ENCODE peak calls at places on chromosomes 5 and 9, in five cellular contexts. K is astrocyte, V is fibroblast of lung, W is K562, H is hepatocyte. R is an unnamed sample.

GRCh38 chr5:156396063-156396829 is 69.3 kb downstream of the SGCD start:
- DNase-seq in K (no peak), W (no peak), V (no peak), H (peak; percentile 13), R (no peak)

GRCh38 chr5:113123563-113123962 is 147.0 kb downstream of the DCP2 start:
- DNase-seq in W (no peak), H (peak; percentile 44), V (no peak), K (no peak), R (no peak)

GRCh38 chr5:78974011-78974410 is 11.1 kb downstream of the ARSB start:
- DNase-seq in K (no peak), V (no peak), H (no peak), W (no peak), R (no peak)

GRCh38 chr5:139690385-139691274 is 42.5 kb downstream of the CXXC5 start:
- DNase-seq in H (peak; percentile 69), V (peak; percentile 47), W (peak; percentile 64), K (peak; percentile 64), R (no peak)

GRCh38 chr9:111386386-111386785 is 56.4 kb upstream of the OR2K2 start:
- DNase-seq in W (no peak), K (peak; percentile 22), V (no peak), H (no peak), R (no peak)

GRCh38 chr5:171975262-171975876 is 31.1 kb downstream of the FBXW11 start:
- DNase-seq in K (peak; percentile 75), H (no peak), W (no peak), V (no peak), R (no peak)

GRCh38 chr9:116073826-116074225 is 79.8 kb upstream of the PAPPA start:
- DNase-seq in H (no peak), K (peak; percentile 95), V (peak; percentile 79), W (no peak), R (no peak)

GRCh38 chr5:16981700-16982099 is 45.6 kb upstream of the MYO10 start:
- DNase-seq in W (no peak), H (no peak), V (no peak), K (no peak), R (no peak)

GRCh38 chr9:134489621-134490380 is 151.8 kb upstream of the COL5A1 start:
- DNase-seq in H (no peak), W (no peak), V (no peak), K (no peak), R (no peak)

GRCh38 chr5:74408150-74409043 is 232.1 kb downstream of the ENC1 start:
- DNase-seq in V (no peak), H (peak; percentile 25), K (no peak), W (no peak), R (no peak)

GRCh38 chr9:21972361-21972760 is 21.8 kb downstream of the CDKN2A start:
- DNase-seq in H (no peak), W (no peak), V (no peak), K (no peak), R (no peak)
- TF ChIP-seq EZH2 in H (peak; percentile 55), W (no peak), V (no peak), K (no peak), R (no peak)

GRCh38 chr5:38257236-38258036 is 923 bp upstream of the EGFLAM start:
- DNase-seq in W (no peak), V (no peak), H (no peak), K (no peak), R (no peak)
- TF ChIP-seq EZH2 in W (no peak), V (peak; percentile 4), H (peak; percentile 21), K (peak; percentile 72), R (no peak)

DNA sequence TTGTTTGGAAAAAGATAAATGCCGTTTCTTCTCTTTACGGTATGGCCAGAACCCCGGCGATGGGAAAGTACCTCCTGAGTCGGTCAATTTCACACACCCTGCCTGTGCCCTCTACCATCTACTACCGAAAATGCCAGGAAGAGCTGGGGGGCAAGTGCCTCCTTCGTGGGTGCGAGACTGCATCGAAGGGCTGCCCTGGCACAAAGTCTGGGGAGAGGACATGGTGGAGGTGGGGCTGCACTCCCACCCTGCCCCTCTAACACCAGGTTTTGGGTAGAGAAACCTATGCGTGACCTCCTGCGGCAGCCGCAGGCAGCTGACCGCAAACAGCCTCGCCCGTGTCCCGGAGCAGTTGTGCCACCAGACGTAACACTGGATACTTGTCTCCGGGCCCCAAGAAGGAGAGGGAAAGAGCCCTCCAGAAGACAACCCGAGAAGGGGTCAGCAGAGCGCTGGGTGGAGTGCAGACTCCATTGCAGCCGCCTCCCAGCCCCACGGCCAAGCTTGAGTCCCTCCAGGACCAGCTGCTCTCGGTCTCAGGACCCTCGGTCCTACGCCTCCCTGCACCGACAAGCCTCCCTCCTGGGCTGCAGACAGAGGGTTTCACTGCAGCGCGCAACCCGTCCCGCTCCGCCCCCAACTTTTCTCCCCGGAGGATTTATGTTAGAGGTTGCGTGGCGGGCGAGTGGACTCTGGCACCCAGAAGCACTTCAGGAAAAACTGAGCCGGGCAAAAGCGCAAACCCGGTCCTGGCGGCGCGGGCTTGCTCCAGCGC is 823 bp upstream of the PRDM6 start:
- DNase-seq in K (no peak), V (no peak), W (no peak), H (peak; percentile 56), R (no peak)
- TF ChIP-seq EZH2 in K (peak; percentile 87), V (no peak), W (no peak), H (no peak), R (no peak)

GRCh38 chr9:37028425-37029031 is 5.5 kb downstream of the PAX5 start:
- DNase-seq in K (no peak), W (no peak), H (no peak), V (no peak), R (no peak)

GRCh38 chr9:37031081-37031480 is 3.0 kb downstream of the PAX5 start:
- DNase-seq in W (no peak), H (no peak), V (no peak), K (no peak), R (no peak)

GRCh38 chr9:37030591-37030939 is 3.5 kb downstream of the PAX5 start:
- DNase-seq in W (no peak), K (no peak), H (no peak), V (no peak), R (no peak)

GRCh38 chr9:37029304-37029775 is 4.7 kb downstream of the PAX5 start:
- DNase-seq in V (no peak), H (no peak), W (no peak), K (no peak), R (no peak)

GRCh38 chr9:37029776-37030590 is 4.1 kb downstream of the PAX5 start:
- DNase-seq in V (no peak), W (no peak), H (peak; percentile 14), K (no peak), R (no peak)
- TF ChIP-seq EZH2 in V (peak; percentile 96), W (no peak), H (peak; percentile 38), K (peak; percentile 96), R (no peak)

GRCh38 chr5:93604119-93604963 is 21.3 kb downstream of the NR2F1 start:
- DNase-seq in K (peak; percentile 72), W (no peak), V (peak; percentile 70), H (no peak), R (no peak)

GRCh38 chr5:93610581-93611167 is 27.7 kb downstream of the NR2F1 start:
- DNase-seq in H (no peak), V (no peak), K (no peak), W (no peak), R (no peak)

GRCh38 chr5:93609756-93610155 is 26.7 kb downstream of the NR2F1 start:
- DNase-seq in W (no peak), H (no peak), V (no peak), K (no peak), R (no peak)

GRCh38 chr5:93606384-93606752 is 23.3 kb downstream of the NR2F1 start:
- DNase-seq in H (no peak), V (no peak), K (no peak), W (no peak), R (no peak)

DNA sequence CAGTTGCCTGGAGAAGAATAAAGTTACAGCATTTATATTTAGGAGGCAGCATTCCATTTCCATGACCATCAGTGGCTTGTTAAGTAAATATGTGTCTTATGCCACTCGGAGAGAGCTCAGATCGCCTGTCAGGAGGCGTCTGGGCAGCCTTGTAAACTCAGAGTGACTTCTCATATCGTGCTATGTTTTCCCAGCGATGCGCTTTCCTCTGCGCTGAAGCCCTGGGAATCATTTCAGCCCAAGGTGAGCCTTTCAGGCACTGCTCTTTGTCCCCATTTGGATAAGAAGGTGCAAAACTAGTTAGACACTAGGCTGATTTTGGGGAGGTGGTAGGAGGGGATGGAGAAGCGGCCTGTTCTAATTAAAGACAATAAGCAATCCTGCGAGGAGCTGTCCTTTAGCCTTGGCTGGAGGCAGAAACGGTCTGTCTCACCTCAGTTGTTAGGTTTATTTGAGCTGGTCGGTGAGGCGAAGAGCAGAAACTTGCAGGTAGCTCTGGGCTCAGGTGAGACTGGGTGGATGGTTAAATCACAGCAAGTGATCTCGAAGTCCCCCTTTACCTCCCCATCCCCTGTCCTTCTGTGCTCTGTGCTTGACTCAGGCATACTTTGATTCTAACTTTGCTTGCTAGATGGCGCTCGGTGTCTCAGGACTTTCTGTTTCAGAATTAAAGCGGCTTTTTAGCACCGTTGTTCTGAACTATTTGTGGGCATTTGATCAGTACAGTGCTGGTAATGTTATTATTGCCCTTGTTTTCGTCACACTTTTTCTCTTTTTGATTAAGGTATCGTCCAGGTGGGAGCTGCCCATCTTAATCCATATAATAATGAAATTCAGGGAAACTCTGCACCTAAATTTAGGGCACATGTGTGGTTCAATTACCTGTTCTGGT is 24.6 kb downstream of the NR2F1 start:
- DNase-seq in W (no peak), H (peak; percentile 65), V (peak; percentile 86), K (peak; percentile 87), R (peak; percentile 59)
- TF ChIP-seq EZH2 in W (no peak), H (no peak), V (no peak), K (no peak), R (no peak)

DNA sequence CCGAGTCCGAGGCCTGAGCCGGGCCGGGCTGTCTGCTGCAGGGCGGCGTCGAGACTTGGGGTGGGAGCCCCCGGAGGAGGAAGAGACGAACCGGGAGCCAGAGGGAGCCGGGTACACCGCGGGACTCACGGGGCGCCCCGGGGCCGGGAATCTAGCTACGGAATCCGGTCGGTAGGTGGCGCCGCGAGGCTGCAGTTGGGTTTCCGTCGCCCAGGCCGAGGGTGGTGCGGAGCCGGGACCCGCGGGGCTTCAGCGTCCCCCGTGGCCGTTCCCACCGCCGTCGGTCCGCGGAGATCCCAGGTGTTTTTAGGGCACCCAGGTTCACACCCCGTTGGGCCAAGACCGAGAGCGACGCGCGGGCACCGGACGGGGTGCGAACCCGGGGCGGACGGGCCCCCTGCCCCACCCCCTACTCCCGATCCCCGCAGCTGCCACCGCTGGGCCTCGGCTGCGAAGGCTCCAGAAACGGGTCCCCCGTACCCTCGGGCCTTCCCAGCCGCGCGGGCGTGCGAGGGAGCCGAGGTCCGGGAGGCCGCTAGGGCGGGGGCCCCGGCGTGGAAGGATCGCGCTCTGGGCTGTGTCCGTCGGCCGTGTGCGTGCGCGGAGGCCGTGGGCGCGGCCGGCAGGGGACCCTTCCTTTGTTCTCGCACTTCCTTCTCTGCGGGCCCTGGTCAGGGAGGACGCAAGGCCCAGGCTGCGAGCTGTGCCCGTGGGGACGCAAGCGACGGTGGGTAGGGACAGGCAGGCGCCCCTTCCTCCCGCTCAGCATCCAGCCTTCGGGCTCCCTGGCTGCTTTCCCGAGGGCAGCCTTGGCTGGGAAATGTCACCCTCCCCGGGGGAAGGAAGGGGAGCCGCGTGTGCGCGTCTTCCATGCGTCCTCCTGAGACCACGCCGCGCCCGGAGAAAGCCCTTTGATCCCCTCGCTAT is 146.6 kb downstream of the GAPVD1 start:
- DNase-seq in V (peak; percentile 72), K (no peak), H (peak; percentile 90), W (peak; percentile 88), R (peak; percentile 61)
- TF ChIP-seq EZH2 in V (no peak), K (no peak), H (no peak), W (no peak), R (no peak)

GRCh38 chr5:88659529-88660325 is 223.3 kb downstream of the MEF2C start:
- DNase-seq in W (no peak), K (peak; percentile 48), H (peak; percentile 28), V (no peak), R (peak; percentile 92)
- TF ChIP-seq EZH2 in W (no peak), K (no peak), H (peak; percentile 92), V (no peak), R (no peak)